ENCODE peak calls at places on chromosomes 5 and 9, in four cellular contexts. One of them, this sample, is unnamed.

GRCh38 chr5:3010301-3010952 is 258.9 kb upstream of the IRX2 start:
- DNase-seq in neuronal stem cell: no peak
- DNase-seq in endodermal cell: peak
- DNase-seq in dorsolateral prefrontal cortex: no peak
- DNase-seq in this sample: no peak

GRCh38 chr9:2826291-2826690 is 17.6 kb downstream of the PUM3 start:
- DNase-seq in neuronal stem cell: no peak
- DNase-seq in endodermal cell: no peak
- DNase-seq in dorsolateral prefrontal cortex: no peak
- DNase-seq in this sample: no peak

GRCh38 chr5:71932649-71933338 is 174.5 kb upstream of the MAP1B start:
- DNase-seq in neuronal stem cell: peak
- DNase-seq in endodermal cell: peak
- DNase-seq in dorsolateral prefrontal cortex: peak
- DNase-seq in this sample: no peak

GRCh38 chr5:16899171-16899570 is 36.9 kb downstream of the MYO10 start:
- DNase-seq in neuronal stem cell: no peak
- DNase-seq in endodermal cell: no peak
- DNase-seq in dorsolateral prefrontal cortex: no peak
- DNase-seq in this sample: no peak

GRCh38 chr5:178651046-178651810 is 24.4 kb upstream of the CLK4 start:
- DNase-seq in neuronal stem cell: no peak
- DNase-seq in endodermal cell: no peak
- DNase-seq in dorsolateral prefrontal cortex: peak
- DNase-seq in this sample: no peak

GRCh38 chr5:134029156-134029555 is 24.4 kb upstream of the VDAC1 start:
- DNase-seq in neuronal stem cell: no peak
- DNase-seq in endodermal cell: no peak
- DNase-seq in dorsolateral prefrontal cortex: no peak
- DNase-seq in this sample: no peak

GRCh38 chr9:127053057-127053821 is 69.2 kb downstream of the ANGPTL2 start:
- DNase-seq in neuronal stem cell: no peak
- DNase-seq in endodermal cell: peak
- DNase-seq in dorsolateral prefrontal cortex: no peak
- DNase-seq in this sample: no peak

GRCh38 chr9:3342159-3342777 is 183.5 kb downstream of the RFX3 start:
- DNase-seq in neuronal stem cell: no peak
- DNase-seq in endodermal cell: no peak
- DNase-seq in dorsolateral prefrontal cortex: no peak
- DNase-seq in this sample: no peak

DNA sequence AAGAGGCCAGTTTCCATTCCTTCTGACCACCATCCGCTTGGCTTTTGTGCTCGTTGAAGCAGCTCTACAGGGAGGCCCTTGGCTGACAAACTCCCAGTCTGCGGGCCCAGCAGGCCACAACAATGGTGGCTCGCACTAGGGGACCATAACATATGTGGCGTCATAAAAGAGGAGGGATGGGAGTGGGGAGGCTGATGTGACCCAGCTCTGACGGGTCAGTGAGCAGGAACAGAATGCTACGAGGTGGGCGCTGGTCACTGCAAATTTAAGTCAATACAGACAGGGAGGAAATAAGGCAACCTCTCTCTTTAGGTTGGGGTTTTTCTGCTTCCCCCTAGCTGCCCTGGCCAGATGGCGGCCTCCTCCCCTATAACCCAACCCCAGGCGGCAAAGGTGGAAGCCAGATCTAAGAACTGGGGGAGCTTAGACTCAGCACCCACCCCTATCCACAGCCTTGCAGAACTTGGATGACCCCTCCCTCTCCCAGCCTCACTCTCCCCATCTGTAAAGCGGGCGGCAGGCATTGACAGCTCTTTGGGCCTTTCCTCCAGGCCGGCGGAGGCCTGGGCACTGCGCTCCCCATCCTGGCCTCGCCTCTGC is 778 bp downstream of the FRRS1L start:
- DNase-seq in neuronal stem cell: peak
- DNase-seq in endodermal cell: peak
- DNase-seq in dorsolateral prefrontal cortex: no peak
- DNase-seq in this sample: no peak
- H3K4me3 ChIP-seq in neuronal stem cell: peak
- H3K4me3 ChIP-seq in endodermal cell: peak
- H3K4me3 ChIP-seq in dorsolateral prefrontal cortex: peak
- H3K4me3 ChIP-seq in this sample: no peak

DNA sequence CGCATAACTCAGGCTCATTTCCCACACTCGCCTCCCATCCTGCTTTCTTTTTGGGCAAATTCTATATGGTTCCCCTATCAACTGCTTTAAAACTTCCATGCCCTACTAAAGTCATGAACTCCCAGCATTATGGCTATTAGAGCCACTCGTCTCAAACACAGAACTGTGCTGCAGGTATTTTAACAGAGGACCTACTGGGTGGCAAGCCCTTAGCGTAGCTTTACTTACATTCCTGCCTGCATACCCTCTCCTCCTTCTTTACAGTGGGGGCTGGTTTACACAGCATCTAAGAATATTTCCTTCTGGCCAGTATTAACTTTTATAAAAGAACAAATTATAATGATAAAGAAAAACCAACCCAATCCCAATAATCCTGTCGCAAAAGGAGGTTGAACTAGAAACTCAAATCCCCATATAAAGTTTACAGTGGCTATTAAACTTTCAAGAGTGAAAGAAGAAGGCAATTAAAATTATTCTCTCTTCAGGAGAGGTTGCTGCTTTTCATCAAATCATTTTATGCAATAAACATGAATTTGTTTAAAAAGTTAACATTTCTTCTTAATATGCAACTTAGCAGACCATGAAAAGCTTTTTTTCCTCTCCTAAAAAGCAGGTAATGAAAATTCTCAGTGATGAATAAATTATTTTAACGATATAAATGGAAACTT is 100.6 kb downstream of the ELAVL2 start:
- DNase-seq in neuronal stem cell: no peak
- DNase-seq in endodermal cell: no peak
- DNase-seq in dorsolateral prefrontal cortex: no peak
- DNase-seq in this sample: no peak
- H3K4me3 ChIP-seq in neuronal stem cell: no peak
- H3K4me3 ChIP-seq in endodermal cell: no peak
- H3K4me3 ChIP-seq in dorsolateral prefrontal cortex: no peak
- H3K4me3 ChIP-seq in this sample: no peak

DNA sequence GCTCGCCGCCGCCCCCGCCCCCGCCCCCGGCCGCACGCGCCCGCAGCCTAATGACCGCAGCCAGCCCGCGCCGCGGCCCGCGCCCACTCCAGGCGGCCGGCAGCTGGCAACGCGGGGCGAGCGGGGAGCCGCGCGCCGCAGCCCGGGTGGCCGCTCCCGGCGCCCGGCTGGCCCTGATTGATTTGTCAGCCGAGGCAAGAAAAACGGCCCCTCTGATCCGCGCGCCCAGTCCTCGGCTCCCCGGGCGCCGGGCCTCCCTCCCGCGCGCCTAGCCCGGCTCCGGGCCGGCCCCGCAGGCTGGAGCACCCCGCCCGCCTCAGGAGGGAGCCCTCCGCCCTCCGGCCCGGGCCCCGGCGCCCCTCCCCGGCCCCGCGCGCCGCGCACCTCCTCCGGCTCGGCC is 11.9 kb upstream of the LHX2 start:
- DNase-seq in neuronal stem cell: no peak
- DNase-seq in endodermal cell: peak
- DNase-seq in dorsolateral prefrontal cortex: no peak
- DNase-seq in this sample: no peak
- H3K4me3 ChIP-seq in neuronal stem cell: no peak
- H3K4me3 ChIP-seq in endodermal cell: no peak
- H3K4me3 ChIP-seq in dorsolateral prefrontal cortex: no peak
- H3K4me3 ChIP-seq in this sample: no peak

DNA sequence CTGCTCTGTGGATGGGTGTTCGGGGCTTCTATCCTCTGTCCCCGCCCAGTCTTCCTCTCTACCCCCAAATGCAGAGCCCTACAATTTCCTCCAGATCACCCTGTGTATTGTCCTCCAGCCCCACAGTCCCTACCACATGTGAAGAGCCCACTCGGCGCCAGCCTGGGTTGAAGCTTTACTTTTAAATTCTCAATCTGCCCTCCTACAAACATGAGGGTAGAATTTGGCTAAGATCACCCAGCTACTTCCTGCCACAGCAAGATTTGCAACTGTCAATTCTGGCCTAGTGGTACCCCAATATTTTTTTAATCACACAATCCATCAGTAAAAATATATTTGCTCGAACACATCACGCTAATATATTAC is 3.9 kb downstream of the AKNA start:
- DNase-seq in neuronal stem cell: no peak
- DNase-seq in endodermal cell: no peak
- DNase-seq in dorsolateral prefrontal cortex: no peak
- DNase-seq in this sample: peak
- H3K4me3 ChIP-seq in neuronal stem cell: no peak
- H3K4me3 ChIP-seq in endodermal cell: no peak
- H3K4me3 ChIP-seq in dorsolateral prefrontal cortex: no peak
- H3K4me3 ChIP-seq in this sample: peak

GRCh38 chr9:81683704-81684103 is 5.6 kb downstream of the TLE1 start:
- DNase-seq in neuronal stem cell: no peak
- DNase-seq in endodermal cell: no peak
- DNase-seq in dorsolateral prefrontal cortex: no peak
- DNase-seq in this sample: no peak

GRCh38 chr9:81683214-81683613 is 6.1 kb downstream of the TLE1 start:
- DNase-seq in neuronal stem cell: no peak
- DNase-seq in endodermal cell: no peak
- DNase-seq in dorsolateral prefrontal cortex: no peak
- DNase-seq in this sample: no peak

GRCh38 chr9:81687521-81688261 is 1.7 kb downstream of the TLE1 start:
- DNase-seq in neuronal stem cell: peak
- DNase-seq in endodermal cell: peak
- DNase-seq in dorsolateral prefrontal cortex: no peak
- DNase-seq in this sample: no peak

GRCh38 chr9:81686614-81687520 is 2.5 kb downstream of the TLE1 start:
- DNase-seq in neuronal stem cell: peak
- DNase-seq in endodermal cell: peak
- DNase-seq in dorsolateral prefrontal cortex: peak
- DNase-seq in this sample: peak

DNA sequence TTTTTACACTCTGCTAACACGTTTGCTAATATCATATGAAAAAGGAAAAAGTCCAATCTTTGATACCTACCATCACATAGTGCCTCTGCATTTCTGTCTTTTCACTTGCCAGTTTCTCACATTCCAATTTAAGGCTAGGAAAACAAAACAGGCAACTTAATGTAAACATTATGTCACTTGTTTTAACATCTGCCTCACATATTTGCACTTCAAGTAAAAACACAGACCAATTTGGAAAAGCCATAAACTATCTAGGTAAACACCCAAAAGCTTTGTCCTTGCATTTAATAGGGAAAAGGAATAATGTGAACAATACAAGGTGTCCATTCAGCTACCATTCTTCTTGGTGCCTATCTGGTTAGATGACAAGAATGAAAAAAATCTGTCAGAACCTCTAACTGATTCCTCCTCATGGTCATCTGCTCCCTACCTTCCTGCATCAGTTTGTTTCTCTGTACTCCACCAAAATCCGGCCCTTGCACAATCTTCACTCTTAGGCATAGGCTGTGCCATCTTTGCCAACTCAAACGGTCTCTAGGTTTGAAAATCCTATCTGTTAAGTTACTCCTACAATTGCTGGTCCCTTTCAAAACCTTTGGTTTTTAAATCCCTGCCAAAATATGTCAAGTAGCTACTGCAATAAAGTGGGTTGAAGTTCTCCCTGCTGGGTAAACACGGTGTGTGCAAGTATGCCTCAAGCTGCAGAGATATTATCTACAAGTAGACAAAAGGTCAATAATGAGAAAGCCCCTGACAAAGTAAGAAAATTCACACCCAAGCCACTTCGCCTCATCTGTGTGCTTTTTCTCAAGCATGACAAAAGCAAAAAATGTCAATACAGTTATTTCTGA is 3.4 kb downstream of the TLE1 start:
- DNase-seq in neuronal stem cell: no peak
- DNase-seq in endodermal cell: no peak
- DNase-seq in dorsolateral prefrontal cortex: no peak
- DNase-seq in this sample: peak
- H3K4me3 ChIP-seq in neuronal stem cell: peak
- H3K4me3 ChIP-seq in endodermal cell: peak
- H3K4me3 ChIP-seq in dorsolateral prefrontal cortex: peak
- H3K4me3 ChIP-seq in this sample: no peak

GRCh38 chr5:58455966-58456365 is 3.9 kb downstream of the PLK2 start:
- DNase-seq in neuronal stem cell: no peak
- DNase-seq in endodermal cell: no peak
- DNase-seq in dorsolateral prefrontal cortex: peak
- DNase-seq in this sample: no peak

GRCh38 chr5:58455066-58455465 is 4.8 kb downstream of the PLK2 start:
- DNase-seq in neuronal stem cell: no peak
- DNase-seq in endodermal cell: no peak
- DNase-seq in dorsolateral prefrontal cortex: no peak
- DNase-seq in this sample: no peak

GRCh38 chr5:58454025-58454424 is 5.9 kb downstream of the PLK2 start:
- DNase-seq in neuronal stem cell: no peak
- DNase-seq in endodermal cell: no peak
- DNase-seq in dorsolateral prefrontal cortex: no peak
- DNase-seq in this sample: no peak

GRCh38 chr5:58456486-58456885 is 3.4 kb downstream of the PLK2 start:
- DNase-seq in neuronal stem cell: no peak
- DNase-seq in endodermal cell: no peak
- DNase-seq in dorsolateral prefrontal cortex: no peak
- DNase-seq in this sample: no peak

GRCh38 chr5:58455495-58455894 is 4.4 kb downstream of the PLK2 start:
- DNase-seq in neuronal stem cell: no peak
- DNase-seq in endodermal cell: no peak
- DNase-seq in dorsolateral prefrontal cortex: no peak
- DNase-seq in this sample: no peak
- H3K4me3 ChIP-seq in neuronal stem cell: no peak
- H3K4me3 ChIP-seq in endodermal cell: no peak
- H3K4me3 ChIP-seq in dorsolateral prefrontal cortex: peak
- H3K4me3 ChIP-seq in this sample: no peak

GRCh38 chr5:141958113-141958512 is at the start of gene PCDH12:
- DNase-seq in neuronal stem cell: no peak
- DNase-seq in endodermal cell: no peak
- DNase-seq in dorsolateral prefrontal cortex: no peak
- DNase-seq in this sample: peak

GRCh38 chr5:141960449-141961323 is 2.7 kb upstream of the PCDH12 start:
- DNase-seq in neuronal stem cell: peak
- DNase-seq in endodermal cell: peak
- DNase-seq in dorsolateral prefrontal cortex: peak
- DNase-seq in this sample: peak

GRCh38 chr5:141958773-141959172 is 771 bp upstream of the PCDH12 start:
- DNase-seq in neuronal stem cell: no peak
- DNase-seq in endodermal cell: no peak
- DNase-seq in dorsolateral prefrontal cortex: no peak
- DNase-seq in this sample: no peak

GRCh38 chr5:141960018-141960417 is 2.0 kb upstream of the PCDH12 start:
- DNase-seq in neuronal stem cell: no peak
- DNase-seq in endodermal cell: no peak
- DNase-seq in dorsolateral prefrontal cortex: no peak
- DNase-seq in this sample: no peak

DNA sequence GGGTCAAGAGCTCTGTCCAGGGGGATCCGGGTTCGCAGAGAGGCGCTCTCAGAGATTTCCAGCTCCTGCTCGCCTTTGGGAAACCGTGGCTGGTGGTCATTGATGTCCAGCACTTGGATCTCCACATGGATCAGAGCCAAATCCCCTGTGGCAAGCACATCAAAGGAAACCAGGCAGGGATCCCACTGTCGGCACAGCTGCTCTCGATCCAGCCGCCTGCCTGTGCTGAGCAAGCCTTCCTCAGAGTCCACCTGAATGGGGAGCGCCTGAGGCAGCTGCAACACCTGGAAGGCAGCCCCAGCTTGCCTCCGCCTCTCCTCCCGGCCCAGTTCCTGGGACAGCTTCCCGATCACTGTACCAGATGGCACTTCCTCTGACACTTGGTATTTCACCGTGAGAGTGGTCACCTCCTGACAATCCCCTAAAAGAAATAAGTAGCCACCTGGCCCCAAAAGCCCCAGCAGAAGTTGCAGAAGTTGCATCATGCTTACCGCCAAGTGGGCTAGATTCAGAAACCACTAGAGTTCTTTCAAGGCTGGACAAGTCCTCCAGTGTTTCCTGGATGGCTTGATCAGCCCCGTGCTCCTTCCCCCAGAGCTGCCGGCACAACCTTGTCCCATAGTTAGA is 522 bp downstream of the PCDH12 start:
- DNase-seq in neuronal stem cell: no peak
- DNase-seq in endodermal cell: no peak
- DNase-seq in dorsolateral prefrontal cortex: no peak
- DNase-seq in this sample: no peak
- H3K4me3 ChIP-seq in neuronal stem cell: no peak
- H3K4me3 ChIP-seq in endodermal cell: no peak
- H3K4me3 ChIP-seq in dorsolateral prefrontal cortex: no peak
- H3K4me3 ChIP-seq in this sample: peak